ENCODE peak calls at places on chromosomes 7 and 10, in six cellular contexts. One of them, this sample, is unnamed.
A peak's percentile ranks its signal among the peaks of the same experiment; 100 is the strongest.

GRCh38 chr7:108875139-108875538 is 305.5 kb downstream of the DNAJB9 start:
- DNase-seq in H1: peak; percentile 79
- DNase-seq in trophoblast cell: no peak
- DNase-seq in IMR-90: peak; percentile 8
- DNase-seq in mesendoderm: peak; percentile 47
- DNase-seq in neuronal stem cell: no peak
- DNase-seq in this sample: peak; percentile 1

GRCh38 chr10:5811387-5811821 is 1.8 kb downstream of the GDI2 start:
- DNase-seq in H1: no peak
- DNase-seq in trophoblast cell: no peak
- DNase-seq in IMR-90: peak; percentile 64
- DNase-seq in mesendoderm: peak; percentile 66
- DNase-seq in neuronal stem cell: peak; percentile 61
- DNase-seq in this sample: peak; percentile 69

GRCh38 chr10:52215745-52216361 is 98.2 kb upstream of the DKK1 start:
- DNase-seq in H1: no peak
- DNase-seq in trophoblast cell: peak; percentile 32
- DNase-seq in IMR-90: peak; percentile 81
- DNase-seq in mesendoderm: peak; percentile 66
- DNase-seq in neuronal stem cell: peak; percentile 62
- DNase-seq in this sample: peak; percentile 86

GRCh38 chr10:96138102-96138501 is 8.0 kb downstream of the ZNF518A start:
- DNase-seq in H1: no peak
- DNase-seq in trophoblast cell: no peak
- DNase-seq in IMR-90: no peak
- DNase-seq in mesendoderm: no peak
- DNase-seq in neuronal stem cell: no peak
- DNase-seq in this sample: no peak

GRCh38 chr10:75607576-75607975 is 176.2 kb downstream of the LRMDA start:
- DNase-seq in H1: no peak
- DNase-seq in trophoblast cell: no peak
- DNase-seq in IMR-90: no peak
- DNase-seq in mesendoderm: no peak
- DNase-seq in neuronal stem cell: no peak
- DNase-seq in this sample: no peak

GRCh38 chr10:520402-520787 is 169.1 kb downstream of the DIP2C start:
- DNase-seq in H1: no peak
- DNase-seq in trophoblast cell: peak; percentile 36
- DNase-seq in IMR-90: peak; percentile 27
- DNase-seq in mesendoderm: peak; percentile 57
- DNase-seq in neuronal stem cell: no peak
- DNase-seq in this sample: no peak

GRCh38 chr10:97771055-97771811 is 566 bp downstream of the SFRP5 start:
- DNase-seq in H1: peak; percentile 74
- DNase-seq in trophoblast cell: no peak
- DNase-seq in IMR-90: peak; percentile 15
- DNase-seq in mesendoderm: peak; percentile 72
- DNase-seq in neuronal stem cell: no peak
- DNase-seq in this sample: peak; percentile 30

GRCh38 chr7:5420108-5420840 is 3.4 kb downstream of the TNRC18 start:
- DNase-seq in H1: no peak
- DNase-seq in trophoblast cell: no peak
- DNase-seq in IMR-90: no peak
- DNase-seq in mesendoderm: no peak
- DNase-seq in neuronal stem cell: no peak
- DNase-seq in this sample: no peak

GRCh38 chr10:48231699-48232315 is 42.7 kb downstream of the FRMPD2 start:
- DNase-seq in H1: peak; percentile 30
- DNase-seq in trophoblast cell: no peak
- DNase-seq in IMR-90: no peak
- DNase-seq in mesendoderm: no peak
- DNase-seq in neuronal stem cell: no peak
- DNase-seq in this sample: no peak

GRCh38 chr10:71963756-71964668 is at the start of gene CHST3:
- DNase-seq in H1: peak; percentile 78
- DNase-seq in trophoblast cell: peak; percentile 18
- DNase-seq in IMR-90: peak; percentile 56
- DNase-seq in mesendoderm: peak; percentile 70
- DNase-seq in neuronal stem cell: peak; percentile 43
- DNase-seq in this sample: peak; percentile 57

GRCh38 chr10:106857213-106857612 is 307.3 kb downstream of the SORCS1 start:
- DNase-seq in H1: no peak
- DNase-seq in trophoblast cell: no peak
- DNase-seq in IMR-90: no peak
- DNase-seq in mesendoderm: no peak
- DNase-seq in neuronal stem cell: no peak
- DNase-seq in this sample: no peak

GRCh38 chr10:98323221-98324164 is 55.5 kb upstream of the LOXL4 start:
- DNase-seq in H1: no peak
- DNase-seq in trophoblast cell: peak; percentile 92
- DNase-seq in IMR-90: peak; percentile 98
- DNase-seq in mesendoderm: peak; percentile 12
- DNase-seq in neuronal stem cell: no peak
- DNase-seq in this sample: peak; percentile 95

GRCh38 chr10:121576139-121576538 is 22.1 kb downstream of the FGFR2 start:
- DNase-seq in H1: no peak
- DNase-seq in trophoblast cell: no peak
- DNase-seq in IMR-90: no peak
- DNase-seq in mesendoderm: no peak
- DNase-seq in neuronal stem cell: no peak
- DNase-seq in this sample: no peak

GRCh38 chr10:47008769-47009168 is 97.5 kb downstream of the PTPN20 start:
- DNase-seq in H1: no peak
- DNase-seq in trophoblast cell: no peak
- DNase-seq in IMR-90: no peak
- DNase-seq in mesendoderm: no peak
- DNase-seq in neuronal stem cell: no peak
- DNase-seq in this sample: no peak

GRCh38 chr7:16318989-16319915 is 102.1 kb downstream of the CRPPA start:
- DNase-seq in H1: no peak
- DNase-seq in trophoblast cell: no peak
- DNase-seq in IMR-90: peak; percentile 40
- DNase-seq in mesendoderm: no peak
- DNase-seq in neuronal stem cell: no peak
- DNase-seq in this sample: peak; percentile 23

GRCh38 chr7:74272305-74273038 is 16.7 kb upstream of the CLIP2 start:
- DNase-seq in H1: no peak
- DNase-seq in trophoblast cell: peak; percentile 76
- DNase-seq in IMR-90: peak; percentile 97
- DNase-seq in mesendoderm: peak; percentile 91
- DNase-seq in neuronal stem cell: no peak
- DNase-seq in this sample: peak; percentile 99

GRCh38 chr7:6262206-6262605 is 10.2 kb downstream of the CYTH3 start:
- DNase-seq in H1: no peak
- DNase-seq in trophoblast cell: no peak
- DNase-seq in IMR-90: no peak
- DNase-seq in mesendoderm: no peak
- DNase-seq in neuronal stem cell: no peak
- DNase-seq in this sample: no peak

GRCh38 chr7:120395526-120396019 is 122.6 kb downstream of the KCND2 start:
- DNase-seq in H1: no peak
- DNase-seq in trophoblast cell: no peak
- DNase-seq in IMR-90: no peak
- DNase-seq in mesendoderm: peak; percentile 68
- DNase-seq in neuronal stem cell: no peak
- DNase-seq in this sample: no peak

GRCh38 chr7:98321301-98321700 is 39.8 kb downstream of the BRI3 start:
- DNase-seq in H1: no peak
- DNase-seq in trophoblast cell: no peak
- DNase-seq in IMR-90: no peak
- DNase-seq in mesendoderm: no peak
- DNase-seq in neuronal stem cell: no peak
- DNase-seq in this sample: no peak

GRCh38 chr7:106460792-106461254 is 176.0 kb upstream of the NAMPT start:
- DNase-seq in H1: no peak
- DNase-seq in trophoblast cell: peak; percentile 93
- DNase-seq in IMR-90: no peak
- DNase-seq in mesendoderm: peak; percentile 95
- DNase-seq in neuronal stem cell: no peak
- DNase-seq in this sample: no peak

GRCh38 chr7:38057829-38058228 is 120.2 kb upstream of the STARD3NL start:
- DNase-seq in H1: no peak
- DNase-seq in trophoblast cell: no peak
- DNase-seq in IMR-90: no peak
- DNase-seq in mesendoderm: no peak
- DNase-seq in neuronal stem cell: no peak
- DNase-seq in this sample: no peak

GRCh38 chr7:3897430-3898385 is 596.7 kb downstream of the SDK1 start:
- DNase-seq in H1: no peak
- DNase-seq in trophoblast cell: peak; percentile 39
- DNase-seq in IMR-90: peak; percentile 62
- DNase-seq in mesendoderm: peak; percentile 37
- DNase-seq in neuronal stem cell: no peak
- DNase-seq in this sample: peak; percentile 63

GRCh38 chr7:7786595-7786994 is 68.2 kb upstream of the RPA3 start:
- DNase-seq in H1: no peak
- DNase-seq in trophoblast cell: no peak
- DNase-seq in IMR-90: no peak
- DNase-seq in mesendoderm: no peak
- DNase-seq in neuronal stem cell: no peak
- DNase-seq in this sample: no peak

GRCh38 chr10:86366033-86366901 is at the start of gene GRID1:
- DNase-seq in H1: peak; percentile 80
- DNase-seq in trophoblast cell: no peak
- DNase-seq in IMR-90: no peak
- DNase-seq in mesendoderm: peak; percentile 56
- DNase-seq in neuronal stem cell: no peak
- DNase-seq in this sample: peak; percentile 6

GRCh38 chr7:116227678-116228239 is 17.4 kb downstream of the TES start:
- DNase-seq in H1: no peak
- DNase-seq in trophoblast cell: no peak
- DNase-seq in IMR-90: peak; percentile 94
- DNase-seq in mesendoderm: no peak
- DNase-seq in neuronal stem cell: no peak
- DNase-seq in this sample: peak; percentile 28

DNA sequence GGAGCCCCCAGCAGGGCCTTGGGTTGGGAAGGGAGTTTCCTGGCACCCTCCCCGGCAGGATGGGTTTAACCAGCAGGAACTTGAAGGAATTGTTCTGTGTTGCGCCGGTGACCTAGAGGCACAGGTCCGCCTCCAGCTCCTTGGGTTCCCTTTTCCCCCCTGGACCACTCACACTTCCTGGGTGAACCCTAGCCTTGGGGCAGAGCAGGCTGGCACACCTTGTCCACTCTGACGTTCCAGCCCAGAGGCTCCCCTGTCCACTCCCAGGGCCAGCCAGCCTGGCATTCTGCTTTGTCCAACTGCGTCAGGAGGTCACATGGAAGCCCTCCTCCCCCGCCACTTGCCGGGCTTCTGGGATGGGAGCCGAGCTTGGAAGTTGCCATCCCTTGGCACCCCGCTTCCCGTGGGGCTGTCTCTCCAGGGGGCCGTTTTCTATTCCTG is 25.8 kb downstream of the TMEM120A start:
- DNase-seq in H1: no peak
- DNase-seq in trophoblast cell: no peak
- DNase-seq in IMR-90: no peak
- DNase-seq in mesendoderm: no peak
- DNase-seq in neuronal stem cell: no peak
- DNase-seq in this sample: no peak
- H3K4ac ChIP-seq in H1: no peak overlapping the region
- H3K4ac ChIP-seq in trophoblast cell: no peak overlapping the region
- H3K4ac ChIP-seq in IMR-90: no peak overlapping the region
- H3K4ac ChIP-seq in mesendoderm: no peak overlapping the region
- H3K4ac ChIP-seq in neuronal stem cell: no peak overlapping the region
- H3K4ac ChIP-seq in this sample: no peak overlapping the region

DNA sequence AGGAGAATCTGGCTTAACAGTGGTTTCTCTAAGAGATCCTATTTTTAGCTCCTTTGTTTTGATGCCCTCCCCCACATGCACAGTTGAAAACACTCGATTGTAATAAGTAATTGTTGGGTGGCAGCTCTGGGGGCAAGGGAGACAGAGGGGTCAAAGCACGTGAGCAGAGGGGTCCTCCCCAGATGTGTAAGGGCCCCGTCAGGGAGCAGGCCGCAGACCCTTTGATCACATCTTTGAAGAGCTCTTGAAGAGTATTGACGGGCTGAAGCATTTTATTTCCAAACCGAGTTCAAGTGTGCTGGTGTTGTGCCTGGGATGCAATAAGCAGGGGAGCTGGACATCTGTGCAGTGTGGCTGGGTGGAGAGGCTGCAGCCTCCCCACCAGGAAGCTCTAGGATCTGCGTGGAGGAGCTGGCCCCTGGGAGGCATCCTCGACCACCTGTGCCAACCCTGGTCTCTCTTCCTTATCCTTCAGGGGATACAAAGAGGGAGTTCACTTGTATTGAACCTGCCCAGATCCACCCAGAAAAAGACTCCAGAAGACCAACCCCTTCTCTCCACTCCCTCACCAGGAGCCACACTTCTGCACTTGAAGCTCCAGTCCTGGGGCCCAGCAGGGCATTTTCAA is 473.0 kb upstream of the MGMT start:
- DNase-seq in H1: no peak
- DNase-seq in trophoblast cell: no peak
- DNase-seq in IMR-90: no peak
- DNase-seq in mesendoderm: no peak
- DNase-seq in neuronal stem cell: no peak
- DNase-seq in this sample: no peak
- H3K4me3 ChIP-seq in H1: no peak overlapping the region
- H3K4me3 ChIP-seq in trophoblast cell: no peak overlapping the region
- H3K4me3 ChIP-seq in IMR-90: no peak overlapping the region
- H3K4me3 ChIP-seq in mesendoderm: no peak overlapping the region
- H3K4me3 ChIP-seq in neuronal stem cell: no peak overlapping the region
- H3K4me3 ChIP-seq in this sample: no peak overlapping the region

DNA sequence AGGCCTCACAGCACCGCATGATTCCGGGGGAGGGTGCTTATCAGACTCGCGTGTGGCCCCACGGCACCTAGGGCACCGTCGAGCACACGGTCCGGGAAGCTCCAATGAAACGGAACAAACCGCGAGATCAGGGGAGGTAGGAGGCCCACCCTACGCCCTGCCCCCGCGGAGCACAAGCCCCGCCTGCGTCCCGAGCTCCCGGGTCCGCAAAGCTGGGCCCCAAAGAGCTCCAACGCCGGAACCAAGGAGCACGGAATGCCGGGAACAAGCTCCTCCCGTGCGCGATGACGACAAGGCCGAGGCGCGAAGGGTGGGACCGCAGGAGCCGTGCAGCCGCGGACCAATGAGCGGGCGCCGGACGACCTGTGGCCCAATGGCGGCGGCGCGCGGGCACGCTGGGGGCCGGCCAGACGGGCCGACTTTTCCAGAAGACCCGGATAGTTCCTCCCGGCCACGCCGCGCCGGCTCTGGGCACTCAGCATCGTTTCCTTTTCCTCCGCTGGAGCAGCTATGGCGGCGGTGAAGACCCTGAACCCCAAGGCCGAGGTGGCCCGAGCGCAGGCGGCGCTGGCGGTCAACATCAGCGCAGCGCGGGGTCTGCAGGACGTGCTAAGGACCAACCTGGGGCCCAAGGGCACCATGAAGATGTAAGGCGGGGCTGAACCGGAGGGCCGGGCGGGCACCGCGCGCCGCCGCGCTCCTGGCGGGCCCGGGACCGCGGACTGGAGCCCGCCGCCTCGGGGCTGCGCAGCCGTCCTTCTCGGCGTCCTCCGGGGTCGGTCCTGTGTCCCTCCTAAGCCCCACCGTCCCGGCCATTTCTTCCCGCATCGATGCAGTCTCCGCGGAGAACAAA is at the start of the genes CCT6A and PSPH:
- DNase-seq in H1: peak; percentile 96
- DNase-seq in trophoblast cell: peak; percentile 98
- DNase-seq in IMR-90: peak; percentile 98
- DNase-seq in mesendoderm: peak; percentile 99
- DNase-seq in neuronal stem cell: peak; percentile 95
- DNase-seq in this sample: peak; percentile 99
- H3K4ac ChIP-seq in H1: peak within 1 kb of the TSS; percentile 94
- H3K4ac ChIP-seq in trophoblast cell: peak within 1 kb of the TSS; percentile 98
- H3K4ac ChIP-seq in IMR-90: peak within 1 kb of the TSS; percentile 93
- H3K4ac ChIP-seq in mesendoderm: peak within 1 kb of the TSS; percentile 100
- H3K4ac ChIP-seq in neuronal stem cell: peak within 1 kb of the TSS; percentile 38
- H3K4ac ChIP-seq in this sample: peak within 1 kb of the TSS; percentile 99

GRCh38 chr7:101165958-101166602 is 711 bp upstream of the VGF start:
- DNase-seq in H1: peak; percentile 78
- DNase-seq in trophoblast cell: no peak
- DNase-seq in IMR-90: no peak
- DNase-seq in mesendoderm: peak; percentile 47
- DNase-seq in neuronal stem cell: no peak
- DNase-seq in this sample: no peak
- H3K4me3 ChIP-seq in H1: peak overlapping the region; percentile 63
- H3K4me3 ChIP-seq in trophoblast cell: no peak overlapping the region
- H3K4me3 ChIP-seq in IMR-90: peak overlapping the region; percentile 45
- H3K4me3 ChIP-seq in mesendoderm: peak overlapping the region; percentile 28
- H3K4me3 ChIP-seq in neuronal stem cell: peak overlapping the region; percentile 72
- H3K4me3 ChIP-seq in this sample: no peak overlapping the region

This sample was measured in mesenchymal stem cell.